ENCODE peak calls at places on chromosomes 11 and 22, in four cellular contexts. U, T, Y and L are unnamed samples.
A peak's percentile ranks its signal among the peaks of the same experiment; 100 is the strongest.

GRCh38 chr22:45997077-45997774 is 20.3 kb upstream of the WNT7B start:
- DNase-seq in U (no peak), T (peak; percentile 48), Y (no peak), L (peak; percentile 63)

GRCh38 chr11:84212467-84213390 is 926.6 kb upstream of the CCDC90B start:
- DNase-seq in U (no peak), T (no peak), Y (no peak), L (no peak)

GRCh38 chr11:123654566-123655081 is at the start of gene SCN3B:
- DNase-seq in U (no peak), T (peak; percentile 90), Y (peak; percentile 72), L (peak; percentile 89)

GRCh38 chr22:35910013-35910860 is 118.4 kb downstream of the RBFOX2 start:
- DNase-seq in U (no peak), T (peak; percentile 58), Y (no peak), L (no peak)

GRCh38 chr11:116472661-116473060 is 300.1 kb downstream of the BUD13 start:
- DNase-seq in U (no peak), T (no peak), Y (no peak), L (no peak)

GRCh38 chr22:38271927-38272372 is 860 bp downstream of the TMEM184B start:
- DNase-seq in U (peak; percentile 29), T (peak; percentile 64), Y (no peak), L (peak; percentile 60)

GRCh38 chr11:2513441-2513840 is 68.6 kb downstream of the KCNQ1 start:
- DNase-seq in U (no peak), T (no peak), Y (no peak), L (peak; percentile 17)

GRCh38 chr11:859394-860131 is 16.9 kb downstream of the TSPAN4 start:
- DNase-seq in U (no peak), T (no peak), Y (no peak), L (no peak)

GRCh38 chr22:20316217-20316843 is 3.5 kb downstream of the DGCR6L start:
- DNase-seq in U (no peak), T (no peak), Y (no peak), L (peak; percentile 18)

GRCh38 chr22:38427465-38427864 is 27.5 kb downstream of the KCNJ4 start:
- DNase-seq in U (no peak), T (no peak), Y (no peak), L (no peak)

GRCh38 chr11:115996125-115996807 is 492.1 kb upstream of the CADM1 start:
- DNase-seq in U (no peak), T (no peak), Y (no peak), L (no peak)

GRCh38 chr11:70078796-70079616 is 889 bp downstream of the ANO1 start:
- DNase-seq in U (no peak), T (no peak), Y (no peak), L (no peak)

GRCh38 chr11:70077411-70078094 is 564 bp upstream of the ANO1 start:
- DNase-seq in U (no peak), T (no peak), Y (no peak), L (no peak)

GRCh38 chr11:70076461-70076931 is 1.6 kb upstream of the ANO1 start:
- DNase-seq in U (no peak), T (no peak), Y (no peak), L (no peak)

GRCh38 chr11:70079691-70080090 is 1.6 kb downstream of the ANO1 start:
- DNase-seq in U (no peak), T (no peak), Y (no peak), L (no peak)

GRCh38 chr11:70078095-70078795 is at the start of gene ANO1:
- DNase-seq in U (no peak), T (no peak), Y (no peak), L (no peak)
- H3K4ac ChIP-seq in U (peak within 1 kb of the TSS; percentile 20), T (no peak within 1 kb of the TSS), Y (no peak within 1 kb of the TSS), L (no peak within 1 kb of the TSS)

DNA sequence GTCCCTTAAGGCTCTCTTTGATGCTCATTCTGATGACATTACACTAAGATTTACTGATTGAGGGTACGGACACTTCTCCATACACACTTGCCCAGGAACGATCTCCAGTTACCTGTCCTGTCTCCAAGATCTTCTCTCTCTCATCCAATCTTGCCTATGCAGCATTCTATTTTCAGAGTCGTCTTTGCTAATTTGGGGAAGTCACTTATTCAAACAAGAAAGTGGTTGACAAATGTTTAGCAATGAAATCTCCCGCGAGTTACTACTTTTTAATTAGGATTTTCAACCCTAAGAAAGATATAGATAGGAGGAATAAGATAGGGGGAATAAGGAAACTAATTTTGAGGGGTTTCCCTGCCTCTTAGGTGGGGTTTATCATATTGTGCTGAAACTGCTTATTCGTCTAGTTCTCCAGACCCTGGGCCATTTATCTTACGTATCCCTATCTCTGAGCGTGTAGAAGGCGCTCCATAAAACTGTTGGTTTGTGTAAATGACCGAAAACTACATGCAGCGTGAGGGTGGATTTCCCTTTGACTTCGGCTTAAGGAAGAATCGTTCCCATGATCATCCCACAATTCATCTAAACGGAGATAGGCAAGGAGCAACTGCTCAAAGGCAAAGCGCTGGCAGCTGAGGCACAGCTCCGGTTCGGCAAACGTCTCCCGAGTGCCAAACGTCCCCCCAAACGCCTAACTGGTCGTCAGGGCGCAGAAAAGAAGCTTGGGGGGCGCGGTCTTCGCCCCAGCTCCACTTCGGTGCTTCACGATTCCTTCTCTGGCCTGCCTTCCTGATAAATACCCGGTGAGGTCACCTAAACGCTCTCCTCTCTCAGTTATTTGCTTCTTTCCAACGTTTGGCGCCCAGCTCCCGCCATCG is 804 bp downstream of the APIP start:
- DNase-seq in U (no peak), T (no peak), Y (no peak), L (no peak)
- H2BK120ac ChIP-seq in U (no peak overlapping the region), T (peak overlapping the region; percentile 47), Y (no peak overlapping the region), L (no peak overlapping the region)

DNA sequence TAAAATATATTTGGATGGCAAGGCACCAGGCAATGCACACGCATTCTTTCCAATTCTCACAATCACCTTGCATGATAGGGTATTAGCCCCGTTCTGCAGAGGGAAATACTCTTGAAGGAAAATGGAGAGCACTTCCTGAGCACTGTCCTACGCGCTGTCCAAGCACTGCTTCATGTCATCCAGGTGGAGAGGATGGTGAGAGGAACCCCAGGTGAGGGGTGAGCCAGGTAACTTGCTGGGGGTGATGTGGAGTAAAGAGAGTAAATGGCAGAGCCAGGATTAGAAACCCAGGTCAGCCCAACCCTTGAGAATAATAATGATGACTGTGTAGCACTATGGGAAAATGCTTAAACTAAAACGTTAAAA is 711 bp upstream of the PACSIN2 start:
- DNase-seq in U (no peak), T (no peak), Y (no peak), L (no peak)
- H3K4ac ChIP-seq in U (peak overlapping the region; percentile 61), T (no peak overlapping the region), Y (no peak overlapping the region), L (no peak overlapping the region)

GRCh38 chr22:49934891-49935557 is 16.6 kb downstream of the CRELD2 start:
- DNase-seq in U (no peak), T (no peak), Y (no peak), L (peak; percentile 67)
- H2BK120ac ChIP-seq in U (no peak overlapping the region), T (no peak overlapping the region), Y (peak overlapping the region; percentile 61), L (no peak overlapping the region)

DNA sequence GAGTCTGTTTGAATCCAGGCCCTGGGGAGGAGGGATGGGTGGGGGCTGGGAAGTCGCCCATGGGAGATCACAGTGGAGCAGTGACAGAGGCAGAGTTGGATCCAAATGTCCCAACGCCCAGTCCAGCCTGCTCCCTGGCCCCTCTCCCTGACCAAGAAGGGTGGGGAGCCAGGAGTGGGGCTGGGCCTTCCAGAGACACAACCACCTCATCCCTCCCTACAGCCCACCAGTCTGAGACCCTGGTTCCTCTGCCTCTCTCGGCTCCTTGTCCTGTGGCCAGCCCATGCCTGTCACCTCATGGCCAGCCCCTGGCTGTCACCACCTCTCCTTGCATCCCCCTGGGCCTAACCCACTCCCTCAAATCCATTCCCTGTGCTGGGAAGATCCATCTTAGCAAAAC is 71.2 kb upstream of the PRR5 start:
- DNase-seq in U (no peak), T (no peak), Y (no peak), L (no peak)
- H3K4ac ChIP-seq in U (no peak overlapping the region), T (no peak overlapping the region), Y (no peak overlapping the region), L (no peak overlapping the region)

DNA sequence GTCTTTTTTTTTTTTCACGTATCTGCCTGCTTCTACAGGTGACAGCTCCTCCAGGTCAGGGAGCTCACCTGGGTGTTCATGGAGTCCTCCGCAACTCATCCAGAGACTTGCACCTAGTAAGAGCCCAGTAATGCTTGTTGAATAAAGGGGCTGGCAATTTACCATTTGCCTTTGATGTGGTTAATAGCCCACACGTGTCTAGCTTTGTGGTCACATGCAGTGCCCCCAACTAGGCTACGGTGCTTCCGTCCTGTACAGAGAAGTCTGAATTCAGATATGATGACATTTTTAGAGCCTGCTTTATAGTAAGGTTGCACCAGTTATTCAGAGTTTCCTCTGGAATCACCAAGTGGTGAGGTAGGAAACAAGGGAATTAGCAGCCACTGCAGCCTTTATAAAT is 199.4 kb upstream of the MTMR2 start:
- DNase-seq in U (no peak), T (no peak), Y (no peak), L (no peak)
- H2BK120ac ChIP-seq in U (no peak overlapping the region), T (no peak overlapping the region), Y (no peak overlapping the region), L (no peak overlapping the region)

GRCh38 chr22:24191893-24192292 is 10.6 kb downstream of the SUSD2 start:
- DNase-seq in U (no peak), T (no peak), Y (no peak), L (no peak)
- H3K4ac ChIP-seq in U (no peak overlapping the region), T (no peak overlapping the region), Y (no peak overlapping the region), L (no peak overlapping the region)